ENCODE peak calls at places on chromosomes 6 and 20, in eight cellular contexts. X is astrocyte of the spinal cord; I is MM.1S; U is uterus; C is stomach; Z is CD4-positive, alpha-beta memory T cell; F is A673; E is tibial artery. L is an unnamed sample.

GRCh38 chr20:52783769-52784168 is 188.4 kb upstream of the TSHZ2 start:
- DNase-seq in X (no peak), I (no peak), U (no peak), C (no peak), Z (no peak), F (peak; percentile 51), E (no peak), L (peak; percentile 20)

GRCh38 chr6:56906752-56907151 is 48.2 kb upstream of the BEND6 start:
- DNase-seq in X (no peak), I (no peak), U (no peak), C (no peak), Z (no peak), F (no peak), E (no peak), L (no peak)

GRCh38 chr6:25171301-25171700 is 107.9 kb upstream of the CARMIL1 start:
- DNase-seq in X (no peak), I (no peak), U (no peak), C (no peak), Z (no peak), F (no peak), E (no peak), L (no peak)

GRCh38 chr6:30687659-30688431 is 1.4 kb upstream of the PPP1R18 start:
- DNase-seq in X (peak; percentile 45), I (no peak), U (peak; percentile 63), C (no peak), Z (no peak), F (no peak), E (peak; percentile 55), L (no peak)

GRCh38 chr20:8406394-8406793 is 274.3 kb downstream of the PLCB1 start:
- DNase-seq in X (no peak), I (no peak), U (no peak), C (no peak), Z (no peak), F (no peak), E (no peak), L (no peak)

GRCh38 chr6:24228681-24229255 is 102.8 kb downstream of the NRSN1 start:
- DNase-seq in X (peak; percentile 38), I (no peak), U (no peak), C (no peak), Z (no peak), F (peak; percentile 9), E (no peak), L (no peak)

GRCh38 chr6:16136536-16137450 is 7.9 kb downstream of the MYLIP start:
- DNase-seq in X (peak; percentile 88), I (no peak), U (no peak), C (peak; percentile 40), Z (peak; percentile 54), F (no peak), E (peak; percentile 63), L (no peak)

GRCh38 chr6:160202411-160202810 is 56.2 kb downstream of the SLC22A2 start:
- DNase-seq in X (no peak), I (no peak), U (no peak), C (no peak), Z (no peak), F (no peak), E (no peak), L (no peak)

GRCh38 chr6:143160008-143160407 is 99.3 kb downstream of the AIG1 start:
- DNase-seq in X (no peak), I (no peak), U (no peak), C (no peak), Z (no peak), F (no peak), E (no peak), L (no peak)

GRCh38 chr6:33826537-33826936 is 22.7 kb upstream of the MLN start:
- DNase-seq in X (no peak), I (no peak), U (no peak), C (peak; percentile 36), Z (no peak), F (no peak), E (no peak), L (no peak)

GRCh38 chr6:39887692-39888450 is 46.4 kb downstream of the MOCS1 start:
- DNase-seq in X (peak; percentile 94), I (no peak), U (peak; percentile 86), C (peak; percentile 65), Z (no peak), F (peak; percentile 58), E (peak; percentile 84), L (no peak)

GRCh38 chr6:162907876-162908481 is 180.2 kb downstream of the PACRG start:
- DNase-seq in X (peak; percentile 79), I (peak; percentile 42), U (no peak), C (no peak), Z (no peak), F (no peak), E (no peak), L (peak; percentile 37)

GRCh38 chr20:62215991-62216635 is 4.0 kb downstream of the HRH3 start:
- DNase-seq in X (no peak), I (no peak), U (no peak), C (no peak), Z (no peak), F (no peak), E (no peak), L (no peak)

GRCh38 chr6:5525209-5525608 is 263.9 kb downstream of the FARS2 start:
- DNase-seq in X (no peak), I (no peak), U (no peak), C (no peak), Z (no peak), F (peak; percentile 60), E (no peak), L (no peak)

GRCh38 chr6:142802124-142802523 is 142.9 kb downstream of the HIVEP2 start:
- DNase-seq in X (peak; percentile 97), I (peak; percentile 57), U (no peak), C (no peak), Z (no peak), F (no peak), E (no peak), L (no peak)

GRCh38 chr20:35644806-35645205 is 19.9 kb downstream of the CPNE1 start:
- DNase-seq in X (no peak), I (no peak), U (no peak), C (no peak), Z (no peak), F (no peak), E (no peak), L (no peak)

GRCh38 chr6:107489636-107490567 is at the start of gene SOBP:
- DNase-seq in X (peak; percentile 29), I (peak; percentile 19), U (peak; percentile 73), C (peak; percentile 37), Z (peak; percentile 40), F (peak; percentile 63), E (peak; percentile 53), L (peak; percentile 63)

GRCh38 chr20:59561614-59562277 is 42.6 kb upstream of the PHACTR3 start:
- DNase-seq in X (no peak), I (no peak), U (no peak), C (no peak), Z (no peak), F (no peak), E (no peak), L (no peak)

GRCh38 chr20:59559024-59559817 is 45.1 kb upstream of the PHACTR3 start:
- DNase-seq in X (no peak), I (no peak), U (no peak), C (no peak), Z (no peak), F (no peak), E (no peak), L (no peak)

GRCh38 chr20:59559863-59560262 is 44.5 kb upstream of the PHACTR3 start:
- DNase-seq in X (no peak), I (no peak), U (no peak), C (no peak), Z (no peak), F (no peak), E (no peak), L (no peak)

GRCh38 chr20:59560588-59561227 is 43.6 kb upstream of the PHACTR3 start:
- DNase-seq in X (no peak), I (peak; percentile 39), U (no peak), C (no peak), Z (no peak), F (peak; percentile 50), E (no peak), L (peak; percentile 28)

GRCh38 chr20:59561228-59561605 is 43.1 kb upstream of the PHACTR3 start:
- DNase-seq in X (no peak), I (no peak), U (no peak), C (no peak), Z (no peak), F (no peak), E (no peak), L (no peak)
- H3K4me3 ChIP-seq in X (no peak overlapping the region), I (no peak overlapping the region), U (no peak overlapping the region), C (no peak overlapping the region), Z (no peak overlapping the region), F (no peak overlapping the region), E (no peak overlapping the region), L (no peak overlapping the region)

DNA sequence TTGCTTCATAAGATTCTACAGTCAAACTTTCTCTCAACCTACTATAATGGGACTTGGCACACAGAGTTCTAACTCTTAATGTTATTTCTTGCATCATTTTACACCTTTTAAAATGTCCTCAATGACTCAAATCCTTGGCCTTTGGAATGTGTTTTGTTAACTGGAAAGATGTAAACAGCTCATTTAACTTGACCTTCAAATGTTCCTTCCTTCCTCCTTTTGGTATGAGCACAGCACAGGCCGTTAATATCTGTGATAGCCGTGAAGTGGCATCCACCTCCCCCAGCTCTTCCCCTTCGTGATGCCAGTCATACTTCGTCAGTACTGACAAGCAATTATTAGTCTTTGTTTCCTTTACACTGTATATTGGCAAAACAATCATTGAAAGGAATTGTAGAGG is 972.0 kb upstream of the CITED2 start:
- DNase-seq in X (peak; percentile 47), I (no peak), U (no peak), C (no peak), Z (no peak), F (no peak), E (no peak), L (no peak)
- H3K4me3 ChIP-seq in X (no peak overlapping the region), I (no peak overlapping the region), U (no peak overlapping the region), C (no peak overlapping the region), Z (no peak overlapping the region), F (no peak overlapping the region), E (no peak overlapping the region), L (no peak overlapping the region)

GRCh38 chr6:36666726-36667591 is 11.6 kb upstream of the CDKN1A start:
- DNase-seq in X (peak; percentile 96), I (no peak), U (peak; percentile 80), C (peak; percentile 47), Z (no peak), F (peak; percentile 72), E (peak; percentile 85), L (no peak)
- H3K4me3 ChIP-seq in X (no peak overlapping the region), I (no peak overlapping the region), U (no peak overlapping the region), C (no peak overlapping the region), Z (no peak overlapping the region), F (no peak overlapping the region), E (no peak overlapping the region), L (no peak overlapping the region)

DNA sequence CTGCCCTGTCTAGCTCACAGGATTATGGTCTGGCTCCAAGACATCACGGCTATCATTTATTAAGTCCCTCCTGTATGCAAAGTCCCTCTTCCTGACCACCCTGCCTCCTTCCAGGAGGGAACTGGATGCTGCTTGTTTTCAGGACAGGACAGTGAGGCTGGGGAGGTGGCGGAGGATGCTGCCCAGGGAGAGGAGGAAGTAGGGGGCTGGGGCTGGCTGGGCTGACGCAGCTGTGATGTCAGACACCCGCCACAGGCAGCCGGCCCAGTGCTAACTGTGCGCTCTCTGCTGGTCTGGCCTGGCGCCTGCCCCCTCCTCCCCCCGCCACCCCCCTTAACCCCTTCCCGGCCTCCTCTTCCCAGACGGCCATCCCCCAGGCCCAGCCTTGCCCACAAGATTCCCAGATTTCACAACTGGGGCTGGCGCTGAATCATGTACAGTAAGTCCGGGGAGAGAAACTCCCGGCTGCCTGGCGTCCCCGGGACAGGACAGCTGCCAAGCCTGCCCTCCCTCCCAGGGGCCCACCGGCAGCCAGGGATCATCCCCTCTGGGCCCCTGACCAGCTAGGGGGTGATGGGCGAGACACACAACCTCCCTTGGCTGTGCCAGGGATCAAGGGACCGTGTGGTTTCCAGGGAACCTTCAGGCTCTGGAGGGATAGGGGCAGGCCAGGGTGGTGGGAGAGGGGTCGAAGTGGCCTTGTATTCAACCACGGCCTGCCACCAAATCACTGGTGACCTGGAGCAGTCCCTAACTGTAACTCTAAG is 118.1 kb downstream of the CEBPB start:
- DNase-seq in X (peak; percentile 96), I (no peak), U (peak; percentile 97), C (peak; percentile 80), Z (no peak), F (no peak), E (peak; percentile 96), L (no peak)
- H3K4me3 ChIP-seq in X (peak overlapping the region; percentile 4), I (no peak overlapping the region), U (no peak overlapping the region), C (no peak overlapping the region), Z (no peak overlapping the region), F (no peak overlapping the region), E (no peak overlapping the region), L (no peak overlapping the region)